ENCODE peak calls at places on chromosomes 6 and 20, in six cellular contexts. K is heart right ventricle, F is Peyer's patch, L is lower lobe of right lung, V is colonic mucosa, A is dorsolateral prefrontal cortex. P is an unnamed sample.

GRCh38 chr20:45368221-45368980 is 5.4 kb downstream of the SYS1 start:
- DNase-seq in K (no peak), F (peak; percentile 87), L (peak; percentile 60), V (no peak), A (no peak), P (no peak)

GRCh38 chr6:42745083-42745637 is 743 bp downstream of the TBCC start:
- DNase-seq in K (peak; percentile 19), F (peak; percentile 58), L (peak; percentile 59), V (peak; percentile 29), A (peak; percentile 47), P (peak; percentile 59)

GRCh38 chr6:14520029-14520428 is 402.5 kb downstream of the CD83 start:
- DNase-seq in K (no peak), F (no peak), L (no peak), V (no peak), A (no peak), P (no peak)

GRCh38 chr6:142372348-142372747 is 70.5 kb downstream of the ADGRG6 start:
- DNase-seq in K (no peak), F (no peak), L (no peak), V (no peak), A (no peak), P (no peak)

GRCh38 chr6:111367393-111368088 is 115.5 kb downstream of the REV3L start:
- DNase-seq in K (no peak), F (no peak), L (no peak), V (no peak), A (no peak), P (no peak)

GRCh38 chr20:23296841-23297701 is 53.5 kb upstream of the NXT1 start:
- DNase-seq in K (no peak), F (no peak), L (no peak), V (no peak), A (no peak), P (no peak)

GRCh38 chr6:167698540-167698939 is 128.2 kb upstream of the AFDN start:
- DNase-seq in K (no peak), F (peak; percentile 42), L (no peak), V (no peak), A (no peak), P (no peak)

GRCh38 chr6:80425089-80425823 is 318.8 kb downstream of the BCKDHB start:
- DNase-seq in K (no peak), F (no peak), L (no peak), V (no peak), A (no peak), P (no peak)

GRCh38 chr6:90158945-90159344 is 137.7 kb downstream of the BACH2 start:
- DNase-seq in K (no peak), F (no peak), L (no peak), V (no peak), A (no peak), P (no peak)

GRCh38 chr20:20373046-20373706 is 5.3 kb downstream of the INSM1 start:
- DNase-seq in K (no peak), F (no peak), L (no peak), V (no peak), A (peak; percentile 66), P (no peak)

GRCh38 chr6:71139249-71139648 is 149.4 kb upstream of the OGFRL1 start:
- DNase-seq in K (no peak), F (no peak), L (no peak), V (no peak), A (no peak), P (no peak)

GRCh38 chr6:47238456-47238995 is 71.2 kb downstream of the TNFRSF21 start:
- DNase-seq in K (no peak), F (no peak), L (no peak), V (no peak), A (no peak), P (no peak)

GRCh38 chr20:61911824-61912223 is 153.9 kb downstream of the TAF4 start:
- DNase-seq in K (no peak), F (no peak), L (no peak), V (no peak), A (no peak), P (no peak)

GRCh38 chr6:108921547-108922331 is 73.5 kb downstream of the ARMC2 start:
- DNase-seq in K (no peak), F (no peak), L (no peak), V (no peak), A (no peak), P (no peak)

GRCh38 chr6:113971786-113972185 is 838 bp upstream of the HDAC2 start:
- DNase-seq in K (no peak), F (no peak), L (no peak), V (no peak), A (no peak), P (no peak)

GRCh38 chr20:3115190-3116107 is 30.9 kb upstream of the AVP start:
- DNase-seq in K (no peak), F (no peak), L (no peak), V (no peak), A (no peak), P (peak; percentile 56)

GRCh38 chr20:8132015-8132631 is at the start of gene PLCB1:
- DNase-seq in K (peak; percentile 86), F (peak; percentile 86), L (peak; percentile 85), V (peak; percentile 71), A (peak; percentile 83), P (peak; percentile 80)

GRCh38 chr20:56445540-56445939 is 22.9 kb upstream of the RTF2 start:
- DNase-seq in K (no peak), F (no peak), L (no peak), V (no peak), A (no peak), P (no peak)

GRCh38 chr20:56447227-56447626 is 21.2 kb upstream of the RTF2 start:
- DNase-seq in K (no peak), F (no peak), L (no peak), V (no peak), A (no peak), P (no peak)

GRCh38 chr20:56445130-56445529 is 23.3 kb upstream of the RTF2 start:
- DNase-seq in K (no peak), F (no peak), L (no peak), V (no peak), A (no peak), P (no peak)

GRCh38 chr20:56442381-56443365 is 25.8 kb upstream of the RTF2 start:
- DNase-seq in K (no peak), F (no peak), L (no peak), V (no peak), A (no peak), P (no peak)

GRCh38 chr20:56443654-56444540 is 24.5 kb upstream of the RTF2 start:
- DNase-seq in K (peak; percentile 32), F (no peak), L (no peak), V (no peak), A (no peak), P (no peak)
- H3K27ac ChIP-seq in K (no peak overlapping the region), F (peak overlapping the region; percentile 5), L (peak overlapping the region; percentile 49), V (no peak overlapping the region), A (no peak overlapping the region), P (no peak overlapping the region)

GRCh38 chr6:31792741-31793140 is 2.8 kb downstream of the VARS1 start:
- DNase-seq in K (no peak), F (no peak), L (no peak), V (no peak), A (no peak), P (no peak)
- H3K4me3 ChIP-seq in K (no peak overlapping the region), F (no peak overlapping the region), L (no peak overlapping the region), V (no peak overlapping the region), A (no peak overlapping the region), P (no peak overlapping the region)

GRCh38 chr6:44004625-44005506 is 122.4 kb downstream of the MRPL14 start:
- DNase-seq in K (no peak), F (no peak), L (no peak), V (no peak), A (no peak), P (no peak)
- TF ChIP-seq CTCF in K (peak; percentile 40), F (no peak), L (no peak), V (no peak), A (no peak), P (peak; percentile 43)

DNA sequence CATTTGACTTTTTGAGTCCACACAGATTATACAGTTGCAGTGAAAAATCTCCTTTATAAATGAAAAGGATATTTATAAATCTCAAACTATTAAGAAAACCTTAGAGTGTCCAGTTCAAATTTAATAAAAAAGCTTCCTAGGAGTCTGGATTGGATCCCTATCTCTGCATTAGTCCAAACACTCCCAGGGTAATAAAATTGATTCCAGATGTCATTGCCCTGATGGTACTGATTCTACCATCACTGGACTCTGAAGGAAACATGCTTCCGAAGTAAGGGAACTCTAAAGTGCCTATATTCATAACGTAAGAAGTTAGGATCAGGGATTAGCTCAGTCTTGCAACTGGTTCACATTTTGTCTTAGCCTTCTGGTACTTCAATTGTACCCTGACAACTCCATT is 1325.1 kb upstream of the MAP3K7 start:
- DNase-seq in K (no peak), F (no peak), L (no peak), V (no peak), A (no peak), P (no peak)
- H3K27ac ChIP-seq in K (no peak overlapping the region), F (no peak overlapping the region), L (no peak overlapping the region), V (no peak overlapping the region), A (no peak overlapping the region), P (no peak overlapping the region)